ENCODE peak calls at places on chromosomes 11 and 22, in seven cellular contexts. Q is fibroblast of lung, E is right atrium auricular region, S is left lung, G is PC-3, A is foreskin fibroblast, I is type B pancreatic cell. U is an unnamed sample.

GRCh38 chr11:9160166-9160565 is 68.8 kb upstream of the SCUBE2 start:
- DNase-seq in Q (no peak), S (no peak), G (no peak), I (no peak), A (peak; percentile 47), E (no peak), U (no peak)

GRCh38 chr22:32764330-32765116 is 37.0 kb upstream of the TIMP3 start:
- DNase-seq in G (no peak), S (no peak), Q (peak; percentile 95), I (no peak), E (peak; percentile 78), A (peak; percentile 78), U (no peak)

GRCh38 chr11:129323896-129324522 is 51.6 kb upstream of the BARX2 start:
- DNase-seq in E (no peak), S (peak; percentile 65), Q (peak; percentile 80), G (no peak), A (peak; percentile 55), I (peak; percentile 8), U (no peak)

GRCh38 chr11:76624515-76625379 is 45.8 kb downstream of the LRRC32 start:
- DNase-seq in G (no peak), S (no peak), A (no peak), Q (no peak), E (peak; percentile 46), I (peak; percentile 65), U (no peak)

GRCh38 chr22:44710474-44711235 is 8.7 kb downstream of the PRR5 start:
- DNase-seq in I (no peak), Q (no peak), G (no peak), S (no peak), A (no peak), E (no peak), U (no peak)

GRCh38 chr22:49598338-49598737 is 229.3 kb downstream of the BRD1 start:
- DNase-seq in E (no peak), S (peak; percentile 26), A (no peak), I (no peak), G (no peak), Q (no peak), U (no peak)

GRCh38 chr22:17707526-17707925 is 66.7 kb downstream of the BID start:
- DNase-seq in A (no peak), S (no peak), Q (peak; percentile 20), E (no peak), G (no peak), I (no peak), U (no peak)

GRCh38 chr11:74681686-74682651 is 49.3 kb downstream of the CHRDL2 start:
- DNase-seq in S (peak; percentile 34), A (no peak), I (no peak), Q (no peak), G (peak; percentile 27), E (peak; percentile 58), U (no peak)

GRCh38 chr11:17986007-17986710 is 26.7 kb downstream of the SERGEF start:
- DNase-seq in A (peak; percentile 82), G (peak; percentile 76), S (peak; percentile 41), Q (peak; percentile 88), I (no peak), E (no peak), U (no peak)

GRCh38 chr22:46262449-46263207 is 515 bp downstream of the PKDREJ start:
- DNase-seq in A (peak; percentile 43), I (no peak), G (no peak), S (peak; percentile 79), E (peak; percentile 78), Q (peak; percentile 60), U (peak; percentile 50)

GRCh38 chr22:39462443-39463147 is 5.8 kb downstream of the MGAT3 start:
- DNase-seq in Q (no peak), G (no peak), S (no peak), I (no peak), E (no peak), A (no peak), U (peak; percentile 43)
- TF ChIP-seq CTCF in Q (no peak), G (no peak), S (no peak), I (no peak), E (peak; percentile 48), A (no peak), U (no peak)

GRCh38 chr11:27390318-27390958 is 27.4 kb upstream of the CCDC34 start:
- DNase-seq in E (no peak), A (no peak), I (no peak), S (no peak), Q (no peak), G (no peak), U (no peak)
- TF ChIP-seq CTCF in E (no peak), A (no peak), I (no peak), S (no peak), Q (no peak), G (no peak), U (no peak)

GRCh38 chr22:39070186-39070585 is 6.9 kb upstream of the APOBEC3G start:
- DNase-seq in Q (no peak), I (no peak), S (no peak), G (no peak), A (no peak), E (no peak), U (no peak)

GRCh38 chr22:39073941-39074340 is 3.1 kb upstream of the APOBEC3G start:
- DNase-seq in E (no peak), Q (no peak), S (no peak), I (no peak), G (no peak), A (no peak), U (no peak)

GRCh38 chr22:39068033-39068785 is 8.9 kb upstream of the APOBEC3G start:
- DNase-seq in I (no peak), E (no peak), S (no peak), Q (no peak), A (no peak), G (peak; percentile 65), U (no peak)
- TF ChIP-seq CTCF in I (peak; percentile 51), E (no peak), S (no peak), Q (no peak), A (no peak), G (no peak), U (peak; percentile 6)

GRCh38 chr11:92216789-92217188 is 7.8 kb upstream of the FAT3 start:
- DNase-seq in E (no peak), S (no peak), G (no peak), I (no peak), Q (no peak), A (no peak), U (no peak)

GRCh38 chr11:92206441-92206840 is 18.2 kb upstream of the FAT3 start:
- DNase-seq in I (no peak), A (no peak), E (no peak), G (no peak), Q (no peak), S (no peak), U (no peak)

GRCh38 chr11:92212530-92212929 is 12.1 kb upstream of the FAT3 start:
- DNase-seq in G (no peak), Q (no peak), S (no peak), E (no peak), A (no peak), I (no peak), U (no peak)

DNA sequence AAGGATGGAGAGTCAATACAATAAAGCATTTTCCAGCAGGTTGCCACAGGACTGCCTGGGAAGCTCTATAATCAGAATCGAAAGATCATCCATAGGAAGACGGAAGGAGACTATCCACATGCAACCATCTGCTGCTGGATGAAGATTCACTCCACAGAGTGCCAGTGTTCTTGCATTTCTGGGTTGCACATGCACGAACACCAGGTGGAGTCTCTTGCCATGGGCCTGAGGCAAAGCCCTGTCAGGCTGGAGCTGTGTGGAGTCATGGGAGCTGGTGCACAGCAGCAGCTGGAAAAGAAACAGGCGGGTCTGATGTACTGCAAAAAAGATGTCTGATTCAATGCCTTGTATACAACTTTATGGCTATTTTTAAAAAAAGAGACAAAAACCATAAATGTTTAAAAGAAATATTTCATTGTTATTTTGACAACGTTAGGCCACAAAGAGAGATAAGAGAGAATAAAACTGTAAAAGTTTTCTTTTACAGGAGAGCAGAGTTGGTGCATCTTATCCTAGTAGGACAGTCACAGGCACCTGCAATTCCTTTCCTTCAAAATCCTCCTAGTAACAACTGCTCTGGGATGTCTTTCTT is 12.9 kb upstream of the FAT3 start:
- DNase-seq in S (no peak), G (peak; percentile 45), E (no peak), A (no peak), Q (peak; percentile 39), I (no peak), U (peak; percentile 23)
- TF ChIP-seq CTCF in S (no peak), G (peak; percentile 52), E (peak; percentile 52), A (peak; percentile 54), Q (peak; percentile 28), I (peak; percentile 64), U (peak; percentile 30)

GRCh38 chr22:21104126-21104691 is 58.5 kb downstream of the LRRC74B start:
- DNase-seq in I (no peak), G (no peak), Q (no peak), S (no peak), A (no peak), E (no peak), U (no peak)
- TF ChIP-seq CTCF in I (peak; percentile 18), G (peak; percentile 36), Q (no peak), S (no peak), A (no peak), E (no peak), U (no peak)

U was measured in nephron progenitor cell.